ENCODE peak calls at places on chromosomes 5 and 9, in five cellular contexts. S, G, W, K and V are unnamed samples.
A peak's percentile ranks its signal among the peaks of the same experiment; 100 is the strongest.

GRCh38 chr9:37916471-37917314 is 12.8 kb upstream of the SLC25A51 start:
- DNase-seq in S (no peak), G (peak; percentile 65), W (no peak), K (no peak), V (no peak)

GRCh38 chr5:35971186-35971877 is 19.9 kb downstream of the UGT3A1 start:
- DNase-seq in S (no peak), G (no peak), W (no peak), K (no peak), V (no peak)

GRCh38 chr5:132087661-132088060 is 14.1 kb downstream of the CSF2 start:
- DNase-seq in S (no peak), G (no peak), W (no peak), K (no peak), V (no peak)

GRCh38 chr9:134208981-134209725 is 44.8 kb upstream of the RNU6ATAC start:
- DNase-seq in S (no peak), G (no peak), W (no peak), K (no peak), V (no peak)

GRCh38 chr9:96082516-96083232 is 207.2 kb downstream of the ERCC6L2 start:
- DNase-seq in S (no peak), G (no peak), W (no peak), K (no peak), V (no peak)

GRCh38 chr9:127415158-127415557 is 9.0 kb upstream of the ZNF79 start:
- DNase-seq in S (no peak), G (no peak), W (no peak), K (peak; percentile 13), V (no peak)

GRCh38 chr5:153831976-153832375 is 206.7 kb downstream of the FAM114A2 start:
- DNase-seq in S (no peak), G (no peak), W (no peak), K (peak; percentile 50), V (peak; percentile 86)

GRCh38 chr5:149667084-149667826 is 62.9 kb upstream of the PPARGC1B start:
- DNase-seq in S (peak; percentile 36), G (no peak), W (no peak), K (peak; percentile 35), V (peak; percentile 62)

GRCh38 chr5:160045004-160045403 is 36.1 kb downstream of the TTC1 start:
- DNase-seq in S (no peak), G (no peak), W (no peak), K (no peak), V (peak; percentile 29)

GRCh38 chr5:42586625-42587024 is 163.4 kb downstream of the GHR start:
- DNase-seq in S (no peak), G (no peak), W (no peak), K (no peak), V (no peak)

GRCh38 chr5:168288349-168289245 is 2.8 kb upstream of the WWC1 start:
- DNase-seq in S (no peak), G (no peak), W (no peak), K (peak; percentile 82), V (peak; percentile 58)

GRCh38 chr5:176806137-176806536 is 4.2 kb upstream of the UNC5A start:
- DNase-seq in S (no peak), G (no peak), W (no peak), K (peak; percentile 79), V (no peak)